ENCODE peak calls at places on chromosomes 1 and 21, in four cellular contexts. S is endothelial cell, R is lung, P is colonic mucosa. C is an unnamed sample.

GRCh38 chr1:3620708-3621107 is 4.1 kb upstream of the TPRG1L start:
- DNase-seq in S (no peak), R (no peak), P (no peak), C (no peak)

GRCh38 chr1:35753626-35754260 is 16.0 kb downstream of the CLSPN start:
- DNase-seq in S (no peak), R (no peak), P (no peak), C (no peak)

GRCh38 chr1:1238702-1239178 is 6.7 kb downstream of the B3GALT6 start:
- DNase-seq in S (no peak), R (no peak), P (no peak), C (no peak)

GRCh38 chr1:116318897-116319296 is 54.1 kb upstream of the ATP1A1 start:
- DNase-seq in S (no peak), R (no peak), P (no peak), C (no peak)

GRCh38 chr1:95974586-95974985 is 740.6 kb downstream of the RWDD3 start:
- DNase-seq in S (no peak), R (no peak), P (no peak), C (no peak)

GRCh38 chr1:206814716-206815341 is 42.5 kb upstream of the IL10 start:
- DNase-seq in S (no peak), R (no peak), P (no peak), C (no peak)

GRCh38 chr1:213383465-213383864 is 332.4 kb downstream of the RPS6KC1 start:
- DNase-seq in S (no peak), R (no peak), P (no peak), C (no peak)

GRCh38 chr1:89622895-89623294 is 10.0 kb upstream of the LRRC8C start:
- DNase-seq in S (no peak), R (no peak), P (no peak), C (no peak)

GRCh38 chr1:223645903-223646302 is 19.6 kb downstream of the CAPN8 start:
- DNase-seq in S (no peak), R (no peak), P (peak; percentile 56), C (no peak)

GRCh38 chr1:18919174-18919905 is 17.0 kb upstream of the ALDH4A1 start:
- DNase-seq in S (no peak), R (no peak), P (no peak), C (no peak)

GRCh38 chr1:18919949-18920348 is 17.6 kb upstream of the ALDH4A1 start:
- DNase-seq in S (no peak), R (no peak), P (no peak), C (no peak)

GRCh38 chr1:18917071-18917799 is 14.9 kb upstream of the ALDH4A1 start:
- DNase-seq in S (no peak), R (no peak), P (no peak), C (no peak)

GRCh38 chr1:18920931-18921330 is 18.6 kb upstream of the ALDH4A1 start:
- DNase-seq in S (no peak), R (no peak), P (no peak), C (no peak)

GRCh38 chr1:18918417-18918816 is 16.1 kb upstream of the ALDH4A1 start:
- DNase-seq in S (no peak), R (no peak), P (no peak), C (no peak)
- TF ChIP-seq CTCF in S (no peak), R (no peak), P (no peak), C (no peak)

DNA sequence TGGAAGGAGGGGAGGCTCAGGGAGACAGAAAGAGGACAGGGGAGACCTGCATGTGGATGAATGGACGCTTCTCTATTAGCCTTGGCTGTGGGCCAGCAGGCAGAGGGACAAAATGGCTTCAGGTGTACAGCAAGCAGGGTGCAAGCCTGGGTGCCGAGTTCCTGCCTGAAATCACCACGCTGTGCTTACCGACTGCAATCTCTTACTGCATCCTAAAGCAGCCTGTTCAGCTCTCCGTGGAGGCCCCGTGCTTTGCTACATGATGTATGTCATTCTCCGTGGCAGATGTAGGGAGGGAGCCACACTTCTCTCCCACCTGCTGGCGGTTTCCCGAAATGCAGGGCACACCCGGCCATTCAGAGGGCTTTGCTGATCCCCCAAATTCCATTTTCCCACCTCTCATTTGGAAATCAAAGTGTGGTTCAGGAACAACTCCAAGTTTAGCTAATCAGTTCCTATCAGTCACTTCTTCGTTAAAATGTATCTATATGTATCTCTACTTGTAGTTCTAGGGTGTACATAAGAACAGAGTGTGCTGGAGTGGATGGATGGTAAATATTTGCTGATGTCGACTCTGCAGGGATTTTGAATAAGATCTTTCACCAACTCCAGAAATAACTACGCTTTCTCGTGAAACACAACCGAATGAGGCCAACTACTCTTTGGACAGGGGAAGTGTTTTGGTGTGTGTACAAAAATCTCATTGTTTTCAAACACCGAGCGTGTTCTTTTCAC is 122.3 kb upstream of the BACE2 start:
- DNase-seq in S (peak; percentile 45), R (no peak), P (no peak), C (peak; percentile 45)
- TF ChIP-seq CTCF in S (peak; percentile 56), R (no peak), P (no peak), C (peak; percentile 69)

GRCh38 chr1:219731771-219732170 is 118.9 kb upstream of the ZC3H11B start:
- DNase-seq in S (no peak), R (no peak), P (no peak), C (no peak)
- TF ChIP-seq CTCF in S (no peak), R (no peak), P (no peak), C (no peak)

GRCh38 chr1:195804547-195804946 is 803.7 kb downstream of the KCNT2 start:
- DNase-seq in S (no peak), R (no peak), P (no peak), C (no peak)
- TF ChIP-seq CTCF in S (no peak), R (no peak), P (no peak), C (no peak)

GRCh38 chr1:248873993-248874671 is 15.2 kb upstream of the ZNF692 start:
- DNase-seq in S (peak; percentile 79), R (peak; percentile 81), P (peak; percentile 87), C (peak; percentile 60)

GRCh38 chr1:248872752-248873408 is 14.0 kb upstream of the ZNF692 start:
- DNase-seq in S (peak; percentile 61), R (peak; percentile 53), P (peak; percentile 74), C (peak; percentile 44)

GRCh38 chr1:248871837-248872401 is 13.0 kb upstream of the ZNF692 start:
- DNase-seq in S (no peak), R (no peak), P (no peak), C (no peak)

GRCh38 chr1:248873409-248873992 is 14.6 kb upstream of the ZNF692 start:
- DNase-seq in S (peak; percentile 99), R (peak; percentile 93), P (peak; percentile 97), C (peak; percentile 97)
- TF ChIP-seq CTCF in S (no peak), R (no peak), P (no peak), C (no peak)

GRCh38 chr1:204306076-204306475 is 53.7 kb downstream of the PLEKHA6 start:
- DNase-seq in S (no peak), R (no peak), P (no peak), C (no peak)

GRCh38 chr1:204308023-204308628 is 51.6 kb downstream of the PLEKHA6 start:
- DNase-seq in S (no peak), R (no peak), P (no peak), C (no peak)

GRCh38 chr1:204302769-204303168 is 57.0 kb downstream of the PLEKHA6 start:
- DNase-seq in S (no peak), R (no peak), P (no peak), C (no peak)

GRCh38 chr1:204304067-204304466 is 55.7 kb downstream of the PLEKHA6 start:
- DNase-seq in S (peak; percentile 21), R (no peak), P (no peak), C (no peak)

GRCh38 chr1:204307334-204307883 is 52.3 kb downstream of the PLEKHA6 start:
- DNase-seq in S (peak; percentile 15), R (peak; percentile 43), P (no peak), C (no peak)
- TF ChIP-seq CTCF in S (no peak), R (no peak), P (no peak), C (no peak)

GRCh38 chr1:248404024-248404423 is 1.2 kb downstream of the OR2T1 start:
- DNase-seq in S (no peak), R (no peak), P (no peak), C (no peak)
- TF ChIP-seq CTCF in S (no peak), R (no peak), P (no peak), C (no peak)

C was measured in progenitor cell of endocrine pancreas.